ENCODE peak calls at places on chromosomes 11 and 22, in seven cellular contexts. P is H54; Z is HCT116; E is SHP77; N is stimulated activated CD8-positive, alpha-beta memory T cell treated with anti-CD3 and anti-CD28 coated beads, Interleukin-7, amount 100 ng/mL, for 24 hours; R is HFFc6; M is dermis blood vessel endothelial cell. J is an unnamed sample.

GRCh38 chr22:31269892-31270574 is 22.3 kb downstream of the PIK3IP1 start:
- DNase-seq in P (no peak), Z (no peak), E (no peak), N (no peak), R (no peak), M (peak), J (no peak)

GRCh38 chr11:13859986-13860385 is 102.5 kb upstream of the SPON1 start:
- DNase-seq in P (no peak), Z (no peak), E (no peak), N (no peak), R (no peak), M (no peak), J (peak)

GRCh38 chr22:47029244-47030001 is 267.0 kb downstream of the TBC1D22A start:
- DNase-seq in P (no peak), Z (no peak), E (no peak), N (no peak), R (no peak), M (no peak), J (no peak)

GRCh38 chr11:111391328-111392124 is 12.5 kb upstream of the POU2AF1 start:
- DNase-seq in P (no peak), Z (no peak), E (no peak), N (no peak), R (no peak), M (no peak), J (no peak)

GRCh38 chr11:58685973-58686720 is 45.6 kb downstream of the GLYAT start:
- DNase-seq in P (no peak), Z (no peak), E (no peak), N (no peak), R (no peak), M (no peak), J (no peak)

GRCh38 chr22:35134637-35135036 is 68.7 kb downstream of the ISX start:
- DNase-seq in P (no peak), Z (no peak), E (no peak), N (no peak), R (no peak), M (no peak), J (no peak)

GRCh38 chr22:29030618-29031235 is 30.9 kb downstream of the C22orf31 start:
- DNase-seq in P (peak), Z (peak), E (peak), N (no peak), R (peak), M (peak), J (no peak)

GRCh38 chr11:109241988-109242387 is 180.0 kb upstream of the C11orf87 start:
- DNase-seq in P (no peak), Z (no peak), E (no peak), N (no peak), R (no peak), M (no peak), J (no peak)

GRCh38 chr11:45043755-45044475 is 93.2 kb upstream of the TP53I11 start:
- DNase-seq in P (no peak), Z (no peak), E (no peak), N (no peak), R (no peak), M (no peak), J (no peak)

GRCh38 chr11:86537541-86538222 is 134.7 kb downstream of the ME3 start:
- DNase-seq in P (no peak), Z (peak), E (no peak), N (no peak), R (no peak), M (peak), J (no peak)

GRCh38 chr11:10828407-10828806 is 19.7 kb upstream of the EIF4G2 start:
- DNase-seq in P (no peak), Z (no peak), E (no peak), N (no peak), R (no peak), M (no peak), J (no peak)

GRCh38 chr11:130816941-130817607 is 99.2 kb downstream of the SNX19 start:
- DNase-seq in P (no peak), Z (no peak), E (no peak), N (no peak), R (no peak), M (no peak), J (no peak)

GRCh38 chr22:42214625-42215415 is 55.6 kb downstream of the TCF20 start:
- DNase-seq in P (no peak), Z (no peak), E (no peak), N (no peak), R (no peak), M (no peak), J (no peak)